ENCODE peak calls at places on chromosomes 6 and 20, in five cellular contexts. Z, B, W, A and S are unnamed samples.
A peak's percentile ranks its signal among the peaks of the same experiment; 100 is the strongest.

GRCh38 chr6:158018851-158019361 is 37.2 kb downstream of the SYNJ2 start:
- DNase-seq in A (no peak), W (peak; percentile 79), B (no peak), Z (no peak), S (no peak)

GRCh38 chr6:315921-316752 is 23.9 kb downstream of the DUSP22 start:
- DNase-seq in A (no peak), W (no peak), B (peak; percentile 5), Z (no peak), S (no peak)

GRCh38 chr6:44002591-44003344 is 124.5 kb downstream of the MRPL14 start:
- DNase-seq in Z (peak; percentile 64), W (peak; percentile 48), A (no peak), B (peak; percentile 84), S (peak; percentile 49)

GRCh38 chr20:44967207-44967807 is 995 bp downstream of the STK4 start:
- DNase-seq in A (no peak), Z (no peak), W (no peak), B (no peak), S (no peak)

GRCh38 chr6:67068781-67069180 is 1361.8 kb upstream of the EYS start:
- DNase-seq in Z (no peak), W (no peak), A (no peak), B (no peak), S (no peak)

GRCh38 chr6:44041461-44042260 is 85.6 kb downstream of the MRPL14 start:
- DNase-seq in B (peak; percentile 57), A (peak; percentile 84), Z (no peak), W (peak; percentile 94), S (no peak)

GRCh38 chr6:161436106-161436876 is 162.4 kb upstream of the AGPAT4 start:
- DNase-seq in A (no peak), Z (no peak), W (no peak), B (no peak), S (no peak)

GRCh38 chr6:44099192-44099591 is 28.1 kb downstream of the MRPL14 start:
- DNase-seq in W (no peak), Z (no peak), B (no peak), A (no peak), S (no peak)

GRCh38 chr20:6590891-6591679 is 176.4 kb upstream of the BMP2 start:
- DNase-seq in Z (no peak), W (peak; percentile 74), A (no peak), B (no peak), S (no peak)

GRCh38 chr6:164274510-164274909 is 860.0 kb downstream of the QKI start:
- DNase-seq in A (no peak), B (no peak), W (no peak), Z (no peak), S (no peak)

GRCh38 chr6:13398421-13398994 is 70.2 kb upstream of the TBC1D7 start:
- DNase-seq in Z (no peak), W (no peak), B (no peak), A (no peak), S (no peak)

GRCh38 chr6:82088978-82089855 is 158.3 kb downstream of the IBTK start:
- DNase-seq in Z (no peak), A (no peak), B (no peak), W (no peak), S (no peak)

GRCh38 chr20:33145521-33145920 is 22.4 kb upstream of the BPIFA2 start:
- DNase-seq in W (no peak), B (no peak), A (no peak), Z (no peak), S (no peak)

GRCh38 chr6:30101939-30102700 is 10.8 kb downstream of the TRIM31 start:
- DNase-seq in W (peak; percentile 86), B (peak; percentile 90), Z (peak; percentile 94), A (peak; percentile 74), S (peak; percentile 95)

GRCh38 chr6:119280586-119281163 is 68.9 kb downstream of the MAN1A1 start:
- DNase-seq in Z (no peak), B (no peak), W (no peak), A (no peak), S (no peak)

GRCh38 chr6:169990095-169991030 is 238.9 kb downstream of the ERMARD start:
- DNase-seq in B (no peak), A (no peak), W (no peak), Z (no peak), S (peak; percentile 40)

GRCh38 chr6:126788961-126789365 is 329.5 kb upstream of the RSPO3 start:
- DNase-seq in W (no peak), Z (no peak), A (no peak), B (no peak), S (peak; percentile 34)

GRCh38 chr6:18121580-18122127 is 823 bp downstream of the NHLRC1 start:
- DNase-seq in W (no peak), A (no peak), Z (no peak), B (no peak), S (no peak)

GRCh38 chr20:58852559-58853271 is at the start of gene GNAS:
- DNase-seq in Z (peak; percentile 69), B (peak; percentile 71), W (peak; percentile 69), A (no peak), S (peak; percentile 60)

GRCh38 chr6:98832282-98833100 is 1.9 kb upstream of the POU3F2 start:
- DNase-seq in Z (no peak), A (no peak), B (no peak), W (peak; percentile 38), S (no peak)

GRCh38 chr20:60135276-60135675 is 177.1 kb downstream of the CDH26 start:
- DNase-seq in A (no peak), B (no peak), W (no peak), Z (no peak), S (no peak)

GRCh38 chr20:13312300-13312699 is 91.2 kb downstream of the ISM1 start:
- DNase-seq in W (no peak), Z (no peak), A (no peak), B (no peak), S (no peak)

GRCh38 chr6:27241443-27241842 is 6.1 kb upstream of the PRSS16 start:
- DNase-seq in W (no peak), A (no peak), B (peak; percentile 42), Z (no peak), S (no peak)

GRCh38 chr20:18739785-18740184 is 73.8 kb upstream of the SCP2D1 start:
- DNase-seq in B (no peak), A (no peak), Z (no peak), W (peak; percentile 80), S (peak; percentile 80)

GRCh38 chr6:136950436-136950835 is 28.3 kb downstream of the SLC35D3 start:
- DNase-seq in B (no peak), Z (no peak), W (no peak), A (no peak), S (no peak)

GRCh38 chr20:50138479-50139393 is 14.8 kb downstream of the PEDS1 start:
- DNase-seq in W (no peak), A (no peak), B (no peak), Z (no peak), S (peak; percentile 69)

GRCh38 chr20:33079267-33079666 is at the start of gene BPIFB4:
- DNase-seq in A (no peak), Z (no peak), B (no peak), W (peak; percentile 40), S (no peak)

GRCh38 chr6:21501815-21502214 is 91.7 kb upstream of the SOX4 start:
- DNase-seq in B (no peak), A (no peak), W (no peak), Z (no peak), S (no peak)

GRCh38 chr6:46734867-46735719 is at the start of gene PLA2G7:
- DNase-seq in A (no peak), B (peak; percentile 39), Z (peak; percentile 18), W (no peak), S (peak; percentile 37)

GRCh38 chr6:56657364-56657763 is 14.7 kb upstream of the DST start:
- DNase-seq in A (no peak), Z (no peak), B (no peak), W (no peak), S (no peak)

GRCh38 chr20:10961651-10962288 is 288.0 kb upstream of the JAG1 start:
- DNase-seq in B (no peak), W (no peak), A (no peak), Z (no peak), S (no peak)

GRCh38 chr6:152309648-152310047 is 327.5 kb downstream of the SYNE1 start:
- DNase-seq in W (no peak), B (no peak), A (no peak), Z (no peak), S (no peak)

GRCh38 chr6:21941926-21942325 is 348.4 kb downstream of the SOX4 start:
- DNase-seq in Z (no peak), W (no peak), B (no peak), A (no peak), S (no peak)

GRCh38 chr6:11852061-11852619 is 73.5 kb upstream of the ADTRP start:
- DNase-seq in A (no peak), B (no peak), Z (no peak), W (no peak), S (no peak)

GRCh38 chr6:17589402-17590116 is 10.5 kb upstream of the FAM8A1 start:
- DNase-seq in W (peak; percentile 68), B (no peak), Z (no peak), A (peak; percentile 91), S (no peak)

DNA sequence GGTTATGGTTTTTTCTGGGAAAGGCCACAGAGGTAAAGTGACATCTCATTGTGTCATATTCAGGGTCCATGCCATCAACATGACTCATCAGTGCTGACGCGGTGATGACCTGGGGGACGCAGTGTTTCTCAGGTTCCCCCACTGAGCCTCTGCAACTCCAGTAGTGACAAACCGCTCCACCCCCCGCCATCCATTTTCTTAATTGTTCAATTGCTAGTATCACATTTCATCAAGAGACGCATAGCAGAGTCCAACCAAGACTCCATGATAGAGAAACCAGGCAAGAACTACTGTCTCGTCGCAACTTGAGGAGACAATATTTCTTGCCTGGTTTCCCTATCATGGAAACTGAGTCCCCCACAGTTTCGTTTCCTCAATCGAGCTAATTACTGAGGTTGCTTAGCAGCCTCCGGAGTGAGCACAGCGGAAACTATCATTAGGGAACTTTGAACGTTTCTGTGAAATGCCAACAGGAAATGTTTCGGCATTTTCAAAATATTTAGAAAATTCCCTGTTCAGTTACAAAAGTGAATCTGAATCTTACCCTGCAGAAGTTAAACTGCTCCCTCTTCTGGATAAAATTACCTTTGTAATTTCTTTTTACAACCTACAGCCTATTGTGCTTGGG is 12.2 kb upstream of the SERPINB1 start:
- DNase-seq in W (peak; percentile 82), Z (no peak), A (peak; percentile 87), B (no peak), S (no peak)
- H3K4me3 ChIP-seq in W (peak overlapping the region; percentile 40), Z (peak overlapping the region; percentile 7), A (peak overlapping the region; percentile 53), B (no peak overlapping the region), S (no peak overlapping the region)

GRCh38 chr6:73719041-73719440 is 23.0 kb downstream of the CD109 start:
- DNase-seq in W (no peak), Z (no peak), B (no peak), A (no peak), S (no peak)

GRCh38 chr6:73724389-73724788 is 28.4 kb downstream of the CD109 start:
- DNase-seq in W (no peak), B (no peak), Z (no peak), A (no peak), S (no peak)

GRCh38 chr6:73727114-73727513 is 31.1 kb downstream of the CD109 start:
- DNase-seq in B (no peak), W (no peak), A (no peak), Z (no peak), S (no peak)

GRCh38 chr6:73722318-73723060 is 26.5 kb downstream of the CD109 start:
- DNase-seq in W (peak; percentile 81), Z (no peak), A (no peak), B (no peak), S (no peak)
- H3K4me3 ChIP-seq in W (no peak overlapping the region), Z (no peak overlapping the region), A (no peak overlapping the region), B (no peak overlapping the region), S (no peak overlapping the region)

GRCh38 chr6:113623124-113623523 is 234.0 kb upstream of the MARCKS start:
- DNase-seq in Z (no peak), W (no peak), A (no peak), B (no peak), S (no peak)
- H3K4me3 ChIP-seq in Z (no peak overlapping the region), W (no peak overlapping the region), A (no peak overlapping the region), B (no peak overlapping the region), S (no peak overlapping the region)

GRCh38 chr6:75493400-75494064 is at the start of gene FILIP1:
- DNase-seq in B (no peak), A (no peak), W (peak; percentile 82), Z (no peak), S (peak; percentile 46)
- H3K4me3 ChIP-seq in B (no peak within 1 kb of the TSS), A (no peak within 1 kb of the TSS), W (peak within 1 kb of the TSS; percentile 4), Z (peak within 1 kb of the TSS; percentile 41), S (peak within 1 kb of the TSS; percentile 15)